ENCODE peak calls at places on chromosomes 2 and 18, in ten cellular contexts. I is M059J; V is uterus; Z is left lobe of liver; R is ELF-1; F is GF-D8; Q is naive thymus-derived CD8-positive, alpha-beta T cell; W is suprapubic skin; N is stimulated activated CD8-positive, alpha-beta memory T cell treated with anti-CD3 and anti-CD28 coated beads, Interleukin-2, amount 100 ng/mL, for 48 hours; G is activated CD8-positive, alpha-beta memory T cell treated with anti-CD3 and anti-CD28 coated beads for 48 hours. U is an unnamed sample.

GRCh38 chr2:155250800-155251199 is 552.3 kb downstream of the KCNJ3 start:
- DNase-seq in I (no peak), V (no peak), Z (no peak), R (no peak), F (no peak), Q (no peak), W (no peak), N (no peak), G (no peak), U (peak)

GRCh38 chr2:96822786-96823185 is 6.7 kb downstream of the CNNM3 start:
- DNase-seq in I (no peak), V (no peak), Z (no peak), R (no peak), F (no peak), Q (no peak), W (no peak), N (no peak), G (no peak), U (no peak)

GRCh38 chr2:196131384-196131861 is 40.0 kb downstream of the STK17B start:
- DNase-seq in I (peak), V (no peak), Z (no peak), R (peak), F (peak), Q (no peak), W (peak), N (peak), G (no peak), U (peak)

GRCh38 chr2:160940699-160941098 is 219.5 kb upstream of the TANK start:
- DNase-seq in I (no peak), V (no peak), Z (no peak), R (no peak), F (no peak), Q (no peak), W (no peak), N (no peak), G (no peak), U (peak)

GRCh38 chr18:75128051-75128605 is 80.8 kb downstream of the PTGR3 start:
- DNase-seq in I (no peak), V (no peak), Z (no peak), R (no peak), F (no peak), Q (no peak), W (peak), N (no peak), G (no peak), U (no peak)

GRCh38 chr2:206083602-206084467 is 2.1 kb downstream of the INO80D start:
- DNase-seq in I (no peak), V (no peak), Z (no peak), R (peak), F (no peak), Q (no peak), W (no peak), N (no peak), G (no peak), U (peak)

GRCh38 chr2:46254474-46254873 is 42.7 kb upstream of the EPAS1 start:
- DNase-seq in I (no peak), V (no peak), Z (peak), R (no peak), F (no peak), Q (no peak), W (peak), N (no peak), G (no peak), U (no peak)

GRCh38 chr2:173134703-173135102 is 59.1 kb downstream of the MAP3K20 start:
- DNase-seq in I (no peak), V (no peak), Z (no peak), R (peak), F (peak), Q (no peak), W (no peak), N (no peak), G (no peak), U (peak)

GRCh38 chr2:1557467-1557820 is 144.2 kb downstream of the TPO start:
- DNase-seq in I (no peak), V (no peak), Z (no peak), R (no peak), F (no peak), Q (no peak), W (no peak), N (no peak), G (no peak), U (no peak)

GRCh38 chr2:72826156-72826477 is 284 bp upstream of the EXOC6B start:
- DNase-seq in I (no peak), V (no peak), Z (no peak), R (no peak), F (no peak), Q (no peak), W (no peak), N (no peak), G (no peak), U (no peak)

GRCh38 chr2:53202063-53202462 is 565.5 kb upstream of the CHAC2 start:
- DNase-seq in I (peak), V (no peak), Z (no peak), R (no peak), F (no peak), Q (no peak), W (no peak), N (no peak), G (no peak), U (peak)

GRCh38 chr2:126664234-126664633 is 8.3 kb downstream of the GYPC start:
- DNase-seq in I (no peak), V (no peak), Z (no peak), R (no peak), F (no peak), Q (no peak), W (peak), N (no peak), G (no peak), U (no peak)

GRCh38 chr2:218991674-218992168 is 1.5 kb downstream of the CRYBA2 start:
- DNase-seq in I (peak), V (no peak), Z (no peak), R (peak), F (no peak), Q (no peak), W (no peak), N (no peak), G (no peak), U (peak)

GRCh38 chr2:68352651-68353386 is 12.3 kb upstream of the PLEK start:
- DNase-seq in I (no peak), V (no peak), Z (no peak), R (no peak), F (no peak), Q (no peak), W (no peak), N (no peak), G (no peak), U (peak)

GRCh38 chr2:85935746-85936208 is 47.0 kb upstream of the ST3GAL5 start:
- DNase-seq in I (peak), V (no peak), Z (no peak), R (peak), F (no peak), Q (no peak), W (no peak), N (no peak), G (no peak), U (peak)

GRCh38 chr2:208017721-208018120 is 7.6 kb downstream of the PLEKHM3 start:
- DNase-seq in I (no peak), V (no peak), Z (no peak), R (no peak), F (no peak), Q (no peak), W (no peak), N (no peak), G (no peak), U (no peak)

GRCh38 chr2:177169810-177170514 is 42.6 kb upstream of the HNRNPA3 start:
- DNase-seq in I (no peak), V (no peak), Z (no peak), R (peak), F (no peak), Q (no peak), W (no peak), N (no peak), G (no peak), U (peak)

GRCh38 chr2:10405441-10405840 is 42.7 kb downstream of the ODC1 start:
- DNase-seq in I (peak), V (peak), Z (no peak), R (no peak), F (no peak), Q (no peak), W (no peak), N (no peak), G (no peak), U (peak)

GRCh38 chr18:13612111-13612997 is 114.0 kb downstream of the FAM210A start:
- DNase-seq in I (no peak), V (no peak), Z (no peak), R (peak), F (peak), Q (peak), W (no peak), N (peak), G (no peak), U (no peak)

GRCh38 chr2:239257511-239257937 is 143.3 kb downstream of the HDAC4 start:
- DNase-seq in I (peak), V (no peak), Z (no peak), R (no peak), F (peak), Q (no peak), W (peak), N (no peak), G (no peak), U (peak)

GRCh38 chr18:26051845-26052244 is 38.6 kb downstream of the SS18 start:
- DNase-seq in I (no peak), V (no peak), Z (no peak), R (no peak), F (no peak), Q (no peak), W (no peak), N (no peak), G (no peak), U (no peak)

GRCh38 chr18:28905509-28905908 is 728.6 kb upstream of the CDH2 start:
- DNase-seq in I (peak), V (no peak), Z (no peak), R (no peak), F (no peak), Q (no peak), W (no peak), N (no peak), G (no peak), U (peak)

GRCh38 chr18:23133860-23134779 is 1.2 kb upstream of the CABLES1 start:
- DNase-seq in I (peak), V (no peak), Z (peak), R (peak), F (peak), Q (no peak), W (peak), N (no peak), G (no peak), U (peak)

GRCh38 chr2:26672112-26672817 is 20.3 kb upstream of the KCNK3 start:
- DNase-seq in I (no peak), V (no peak), Z (no peak), R (peak), F (no peak), Q (no peak), W (no peak), N (no peak), G (no peak), U (no peak)

GRCh38 chr18:3773303-3773702 is 323.3 kb downstream of the TGIF1 start:
- DNase-seq in I (no peak), V (no peak), Z (no peak), R (no peak), F (no peak), Q (no peak), W (no peak), N (no peak), G (no peak), U (peak)

GRCh38 chr2:59077026-59077425 is 835.9 kb upstream of the FANCL start:
- DNase-seq in I (no peak), V (no peak), Z (no peak), R (no peak), F (no peak), Q (no peak), W (no peak), N (no peak), G (no peak), U (no peak)

GRCh38 chr2:39144411-39144810 is 23.6 kb upstream of the SOS1 start:
- DNase-seq in I (no peak), V (no peak), Z (no peak), R (no peak), F (no peak), Q (no peak), W (no peak), N (no peak), G (no peak), U (peak)